ENCODE peak calls at places on chromosomes 13 and 19, in four cellular contexts. C is hepatocyte, V is PC-3, J is keratinocyte. X is an unnamed sample.

GRCh38 chr19:49419173-49419572 is 4.1 kb downstream of the PTH2 start:
- DNase-seq in V (no peak), J (no peak), C (no peak), X (no peak)

GRCh38 chr13:62887046-62887445 is 1471.4 kb upstream of the PCDH20 start:
- DNase-seq in J (no peak), V (no peak), C (no peak), X (no peak)

GRCh38 chr13:39956036-39956435 is 300.6 kb downstream of the COG6 start:
- DNase-seq in V (no peak), J (no peak), C (no peak), X (no peak)

GRCh38 chr13:29260684-29261083 is 334.8 kb downstream of the SLC7A1 start:
- DNase-seq in V (no peak), C (peak; percentile 23), J (no peak), X (peak; percentile 12)

GRCh38 chr19:2186071-2186846 is 22.5 kb downstream of the DOT1L start:
- DNase-seq in J (no peak), V (no peak), C (peak; percentile 85), X (no peak)

GRCh38 chr13:31213681-31214289 is 14.0 kb downstream of the B3GLCT start:
- DNase-seq in J (no peak), V (no peak), C (no peak), X (no peak)

GRCh38 chr13:108948269-108948671 is 318.9 kb downstream of the MYO16 start:
- DNase-seq in C (no peak), V (peak; percentile 67), J (no peak), X (no peak)

GRCh38 chr13:113547248-113547971 is 37.1 kb upstream of the TFDP1 start:
- DNase-seq in V (no peak), J (no peak), C (no peak), X (no peak)

GRCh38 chr13:40589285-40590109 is 76.9 kb downstream of the FOXO1 start:
- DNase-seq in J (peak; percentile 33), V (peak; percentile 53), C (no peak), X (peak; percentile 49)

GRCh38 chr19:31173991-31174390 is 175.2 kb downstream of the TSHZ3 start:
- DNase-seq in J (no peak), V (no peak), C (no peak), X (no peak)

GRCh38 chr19:54203151-54203611 is 2.5 kb downstream of the RPS9 start:
- DNase-seq in J (no peak), V (peak; percentile 46), C (peak; percentile 61), X (no peak)

GRCh38 chr19:57613941-57614743 is at the start of gene ZNF134:
- DNase-seq in C (peak; percentile 95), J (peak; percentile 55), V (peak; percentile 95), X (peak; percentile 96)
- TF ChIP-seq CTCF in C (no peak), J (no peak), V (no peak), X (no peak)

DNA sequence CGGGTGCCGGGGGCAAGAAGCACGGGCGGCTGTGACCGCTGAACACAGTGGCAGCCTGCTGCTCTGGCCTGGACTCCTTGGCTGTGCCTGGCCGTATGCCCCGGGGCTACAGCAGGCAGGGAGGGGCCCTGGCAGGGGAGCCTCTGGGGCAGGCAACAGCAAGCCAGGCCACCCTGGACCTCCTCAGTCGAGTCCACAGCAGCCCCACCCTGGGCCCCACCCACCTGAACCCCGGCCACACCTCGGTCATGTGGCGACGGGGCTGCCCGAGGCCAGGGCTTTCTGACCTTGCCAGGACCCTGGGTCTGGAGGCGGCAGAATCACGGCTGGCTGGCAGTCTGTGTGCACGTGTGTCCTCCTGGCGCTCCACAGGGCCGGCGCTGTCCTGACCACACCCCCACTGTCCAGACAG is 8.7 kb downstream of the CILP2 start:
- DNase-seq in V (no peak), J (no peak), C (no peak), X (no peak)
- TF ChIP-seq EZH2 in V (no peak), J (no peak), C (no peak), X (no peak)

DNA sequence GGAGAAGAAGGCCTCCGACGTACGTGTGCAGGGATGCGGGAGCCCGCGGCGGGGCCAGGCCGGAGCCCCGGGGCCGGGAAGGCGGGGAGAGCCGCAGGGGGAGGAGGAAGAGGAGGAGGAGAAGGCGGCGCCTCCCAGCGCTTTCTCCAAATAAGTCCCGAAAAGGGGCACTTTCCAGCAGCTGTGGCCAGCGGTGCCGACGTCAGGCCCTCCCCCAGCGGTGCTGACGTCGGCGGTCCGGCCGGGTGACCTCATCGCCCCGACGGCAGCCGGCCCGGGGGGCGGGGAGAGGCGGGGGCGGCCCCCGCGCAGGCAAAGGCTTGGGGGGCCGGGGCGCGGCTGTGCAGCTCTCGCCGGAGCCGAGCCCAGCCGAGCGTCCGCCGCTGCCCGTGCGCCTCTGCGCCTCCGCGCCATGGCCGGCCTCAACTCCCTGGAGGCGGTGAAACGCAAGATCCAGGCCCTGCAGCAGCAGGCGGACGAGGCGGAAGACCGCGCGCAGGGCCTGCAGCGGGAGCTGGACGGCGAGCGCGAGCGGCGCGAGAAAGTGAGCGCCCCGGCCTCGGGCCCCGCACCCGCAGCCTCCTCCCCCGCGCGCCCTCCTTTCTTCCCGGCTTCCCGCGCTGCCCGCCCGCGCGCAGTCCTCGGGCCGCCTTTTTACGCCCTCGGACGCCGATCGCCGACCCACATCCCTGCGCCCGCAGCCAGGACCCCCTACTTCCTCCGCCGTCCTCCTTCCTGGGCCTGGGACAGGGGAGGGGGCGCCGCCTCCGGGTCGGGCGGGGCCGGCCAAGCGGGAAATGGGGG is at the start of gene TPM4:
- DNase-seq in C (peak; percentile 96), J (no peak), V (no peak), X (peak; percentile 94)
- H3K4me1 ChIP-seq in C (peaks cover 20% of the 10 kb centered on the region), J (peaks cover 25% of the 10 kb centered on the region), V (peaks cover 39% of the 10 kb centered on the region), X (peaks cover 20% of the 10 kb centered on the region)

DNA sequence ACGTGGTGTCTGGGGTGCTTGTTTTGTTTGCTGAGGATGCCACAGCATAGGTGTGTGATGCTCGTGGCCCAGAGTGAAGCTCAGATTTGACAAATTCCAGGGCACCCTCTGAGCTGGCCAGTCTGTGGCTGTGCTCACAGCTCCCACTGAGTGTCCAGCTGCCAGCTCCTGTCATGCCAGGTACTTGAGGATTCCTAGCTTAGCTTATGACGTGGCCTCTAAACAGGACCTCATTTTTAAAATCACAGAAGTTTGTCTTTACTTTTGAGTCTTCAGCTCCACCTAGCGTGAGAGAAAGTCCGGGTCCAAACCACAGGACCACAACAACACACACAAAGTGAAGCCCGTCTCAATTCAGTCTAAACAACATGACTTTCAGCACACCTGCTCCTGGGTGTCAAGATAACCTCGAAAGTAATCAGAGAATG is 117.3 kb downstream of the RAB20 start:
- DNase-seq in J (no peak), C (no peak), V (peak; percentile 24), X (no peak)
- TF ChIP-seq CTCF in J (no peak), C (no peak), V (no peak), X (no peak)

DNA sequence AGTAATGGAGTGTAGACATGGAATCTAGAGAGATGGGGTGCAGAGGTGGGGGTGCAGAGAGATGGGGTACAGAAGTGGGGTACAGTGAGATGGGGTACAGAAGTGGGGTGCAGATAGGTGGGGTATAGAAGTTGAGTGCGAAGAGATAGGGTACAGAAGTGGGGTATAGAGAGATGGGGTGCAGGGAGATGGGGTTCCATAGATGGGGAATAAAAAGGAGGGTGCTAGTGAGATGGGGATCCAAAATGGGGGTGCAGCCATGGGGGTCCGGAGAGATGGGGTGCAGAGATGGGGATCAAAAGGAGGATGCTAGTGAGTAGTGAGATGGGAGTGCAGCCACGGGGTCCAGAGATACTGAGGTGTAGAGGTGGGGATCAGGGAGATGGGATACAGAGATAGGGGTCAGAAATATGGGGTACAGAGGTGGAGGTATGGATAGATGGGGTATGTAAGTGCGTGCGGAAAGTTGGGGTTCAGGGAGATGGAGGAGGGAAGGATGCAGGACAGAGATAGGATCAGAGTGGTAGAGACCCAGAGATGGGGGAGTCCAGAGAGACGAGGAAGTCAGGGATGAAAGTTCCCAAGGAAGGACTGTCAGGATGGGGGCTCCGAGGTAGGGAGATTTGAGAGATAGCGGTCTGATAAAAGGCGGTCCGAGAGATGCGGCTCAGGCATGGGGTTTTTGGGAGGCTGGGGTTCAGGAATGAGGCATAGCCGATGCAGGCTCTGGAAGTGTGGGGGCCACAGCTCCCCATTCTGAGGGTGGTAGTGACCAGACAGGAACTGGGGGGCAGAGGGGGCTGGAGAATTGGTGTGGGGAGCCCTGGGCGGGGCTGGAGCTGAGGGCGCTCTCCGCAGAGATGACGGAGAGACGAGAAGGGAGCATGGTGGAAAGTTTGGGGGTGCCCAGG is 3.4 kb downstream of the PALM3 start:
- DNase-seq in J (no peak), V (no peak), C (no peak), X (no peak)
- TF ChIP-seq EZH2 in J (peak; percentile 18), V (no peak), C (no peak), X (no peak)

X was measured in A673.